ENCODE peak calls at places on chromosomes 2 and 18, in six cellular contexts. X is activated CD4-positive, CD25-positive, alpha-beta regulatory T cell; O is DMS79; Z is mucosa of gallbladder; H is right lobe of liver; Y is left kidney. P is an unnamed sample.

GRCh38 chr2:29281585-29281984 is 166.4 kb downstream of the CLIP4 start:
- DNase-seq in X (no peak), O (peak), Z (peak), H (no peak), Y (no peak), P (no peak)

GRCh38 chr2:182207049-182207746 is 219.6 kb downstream of the PDE1A start:
- DNase-seq in X (no peak), O (no peak), Z (no peak), H (no peak), Y (no peak), P (no peak)

GRCh38 chr2:144143294-144144092 is 376.4 kb downstream of the ZEB2 start:
- DNase-seq in X (no peak), O (no peak), Z (no peak), H (no peak), Y (no peak), P (no peak)

GRCh38 chr2:150812664-150813408 is 325.4 kb upstream of the RND3 start:
- DNase-seq in X (no peak), O (no peak), Z (no peak), H (no peak), Y (no peak), P (no peak)

GRCh38 chr18:39667905-39668304 is 2102.3 kb upstream of the CELF4 start:
- DNase-seq in X (no peak), O (no peak), Z (no peak), H (no peak), Y (no peak), P (no peak)

GRCh38 chr2:15316370-15316814 is 244.7 kb downstream of the NBAS start:
- DNase-seq in X (no peak), O (no peak), Z (no peak), H (no peak), Y (peak), P (no peak)

GRCh38 chr2:224611938-224612337 is 26.8 kb upstream of the CUL3 start:
- DNase-seq in X (no peak), O (no peak), Z (no peak), H (no peak), Y (no peak), P (no peak)

GRCh38 chr18:3451989-3452749 is 2.2 kb downstream of the TGIF1 start:
- DNase-seq in X (peak), O (peak), Z (peak), H (peak), Y (peak), P (peak)

GRCh38 chr2:8329660-8330622 is 351.9 kb upstream of the ID2 start:
- DNase-seq in X (no peak), O (no peak), Z (no peak), H (peak), Y (peak), P (no peak)

GRCh38 chr2:213188971-213189899 is 37.8 kb upstream of the IKZF2 start:
- DNase-seq in X (no peak), O (peak), Z (no peak), H (no peak), Y (peak), P (no peak)

GRCh38 chr2:99819766-99820165 is 322.6 kb downstream of the AFF3 start:
- DNase-seq in X (no peak), O (peak), Z (no peak), H (no peak), Y (peak), P (no peak)

GRCh38 chr2:128362889-128363228 is 44.2 kb upstream of the HS6ST1 start:
- DNase-seq in X (no peak), O (no peak), Z (peak), H (no peak), Y (peak), P (no peak)

GRCh38 chr2:38959464-38959863 is 69.8 kb downstream of the ARHGEF33 start:
- DNase-seq in X (no peak), O (no peak), Z (no peak), H (no peak), Y (no peak), P (no peak)

GRCh38 chr18:27185025-27185763 is at the start of gene CHST9:
- DNase-seq in X (no peak), O (no peak), Z (peak), H (peak), Y (peak), P (no peak)

GRCh38 chr2:134636714-134637113 is 82.1 kb downstream of the TMEM163 start:
- DNase-seq in X (no peak), O (no peak), Z (no peak), H (no peak), Y (no peak), P (no peak)

GRCh38 chr2:85393836-85394235 is 16.3 kb downstream of the CAPG start:
- DNase-seq in X (no peak), O (no peak), Z (no peak), H (no peak), Y (no peak), P (no peak)

GRCh38 chr2:50749226-50749625 is 282.7 kb downstream of the NRXN1 start:
- DNase-seq in X (no peak), O (no peak), Z (no peak), H (no peak), Y (no peak), P (no peak)

GRCh38 chr2:191885103-191885502 is 38.2 kb upstream of the CAVIN2 start:
- DNase-seq in X (no peak), O (no peak), Z (no peak), H (no peak), Y (no peak), P (no peak)

GRCh38 chr18:50266248-50266704 is at the start of gene CFAP53:
- DNase-seq in X (peak), O (peak), Z (peak), H (peak), Y (peak), P (peak)

GRCh38 chr2:64873472-64873924 is 115.7 kb upstream of the SLC1A4 start:
- DNase-seq in X (peak), O (no peak), Z (peak), H (peak), Y (peak), P (peak)

GRCh38 chr2:176466918-176467452 is 197.7 kb downstream of the MTX2 start:
- DNase-seq in X (no peak), O (peak), Z (no peak), H (no peak), Y (peak), P (no peak)

GRCh38 chr2:134120718-134121630 is 132.9 kb upstream of the MGAT5 start:
- DNase-seq in X (peak), O (no peak), Z (peak), H (peak), Y (peak), P (peak)

GRCh38 chr2:98935111-98935770 is 784 bp downstream of the CRACDL start:
- DNase-seq in X (no peak), O (peak), Z (no peak), H (no peak), Y (peak), P (no peak)

GRCh38 chr2:165793161-165793778 is 777 bp downstream of the GALNT3 start:
- DNase-seq in X (no peak), O (no peak), Z (peak), H (peak), Y (peak), P (no peak)

GRCh38 chr2:12658287-12658945 is 58.3 kb upstream of the TRIB2 start:
- DNase-seq in X (no peak), O (no peak), Z (no peak), H (no peak), Y (no peak), P (no peak)

GRCh38 chr18:76821875-76822509 is 365 bp upstream of the ZNF236 start:
- DNase-seq in X (peak), O (no peak), Z (peak), H (peak), Y (peak), P (peak)

GRCh38 chr2:176291768-176292393 is 22.6 kb downstream of the MTX2 start:
- DNase-seq in X (no peak), O (peak), Z (no peak), H (no peak), Y (no peak), P (no peak)

GRCh38 chr2:100878000-100878786 is 58.3 kb downstream of the NPAS2 start:
- DNase-seq in X (no peak), O (no peak), Z (no peak), H (peak), Y (no peak), P (no peak)

GRCh38 chr2:200040251-200040650 is 84.9 kb downstream of the MAIP1 start:
- DNase-seq in X (no peak), O (no peak), Z (no peak), H (no peak), Y (no peak), P (no peak)

P was measured in RKO.